ENCODE peak calls at places on chromosomes 5 and 9, in six cellular contexts. G is NT2/D1; R is fibroblast of the aortic adventitia; M is CD8-positive, alpha-beta memory T cell; S is thyroid gland; X is esophagus squamous epithelium. L is an unnamed sample.

GRCh38 chr5:78912085-78912771 is 72.9 kb downstream of the ARSB start:
- DNase-seq in S (no peak), M (no peak), R (peak), X (no peak), G (no peak), L (no peak)

GRCh38 chr9:137049544-137050449 is 3.8 kb upstream of the NPDC1 start:
- DNase-seq in S (peak), X (no peak), R (peak), G (no peak), M (peak), L (no peak)

GRCh38 chr9:137987244-137988030 is 109.9 kb downstream of the CACNA1B start:
- DNase-seq in G (no peak), S (no peak), R (no peak), M (no peak), X (no peak), L (no peak)

GRCh38 chr9:115882911-115883310 is 270.7 kb upstream of the PAPPA start:
- DNase-seq in M (no peak), X (no peak), G (no peak), R (peak), S (no peak), L (no peak)

GRCh38 chr5:69364414-69364813 is 4.9 kb downstream of the AK6 start:
- DNase-seq in S (no peak), X (no peak), M (no peak), G (no peak), R (peak), L (no peak)

GRCh38 chr5:74865293-74865798 is 841 bp downstream of the FAM169A start:
- DNase-seq in M (no peak), G (no peak), X (no peak), S (no peak), R (no peak), L (no peak)

GRCh38 chr5:15014809-15015208 is 143.2 kb upstream of the ANKH start:
- DNase-seq in X (no peak), S (no peak), M (no peak), R (peak), G (no peak), L (peak)

GRCh38 chr9:138060365-138060764 is 182.8 kb downstream of the CACNA1B start:
- DNase-seq in R (no peak), G (no peak), X (no peak), S (no peak), M (no peak), L (no peak)

GRCh38 chr9:96741771-96742170 is 36.1 kb downstream of the ZNF510 start:
- DNase-seq in G (no peak), M (no peak), X (no peak), R (no peak), S (no peak), L (no peak)

GRCh38 chr9:124015091-124015660 is 3.6 kb downstream of the LHX2 start:
- DNase-seq in G (no peak), R (no peak), S (no peak), X (no peak), M (no peak), L (no peak)

GRCh38 chr5:1390333-1390732 is 45.4 kb upstream of the CLPTM1L start:
- DNase-seq in R (no peak), S (no peak), X (no peak), G (no peak), M (peak), L (no peak)

GRCh38 chr5:107431536-107431935 is 239.2 kb downstream of the EFNA5 start:
- DNase-seq in M (no peak), G (no peak), R (no peak), S (no peak), X (no peak), L (no peak)

GRCh38 chr5:107426209-107426608 is 244.5 kb downstream of the EFNA5 start:
- DNase-seq in X (no peak), G (no peak), S (no peak), M (no peak), R (no peak), L (no peak)

GRCh38 chr5:107431998-107432397 is 238.7 kb downstream of the EFNA5 start:
- DNase-seq in M (no peak), S (no peak), G (peak), R (peak), X (no peak), L (peak)

GRCh38 chr5:107428303-107428761 is 242.4 kb downstream of the EFNA5 start:
- DNase-seq in G (no peak), S (no peak), R (peak), M (no peak), X (no peak), L (no peak)

DNA sequence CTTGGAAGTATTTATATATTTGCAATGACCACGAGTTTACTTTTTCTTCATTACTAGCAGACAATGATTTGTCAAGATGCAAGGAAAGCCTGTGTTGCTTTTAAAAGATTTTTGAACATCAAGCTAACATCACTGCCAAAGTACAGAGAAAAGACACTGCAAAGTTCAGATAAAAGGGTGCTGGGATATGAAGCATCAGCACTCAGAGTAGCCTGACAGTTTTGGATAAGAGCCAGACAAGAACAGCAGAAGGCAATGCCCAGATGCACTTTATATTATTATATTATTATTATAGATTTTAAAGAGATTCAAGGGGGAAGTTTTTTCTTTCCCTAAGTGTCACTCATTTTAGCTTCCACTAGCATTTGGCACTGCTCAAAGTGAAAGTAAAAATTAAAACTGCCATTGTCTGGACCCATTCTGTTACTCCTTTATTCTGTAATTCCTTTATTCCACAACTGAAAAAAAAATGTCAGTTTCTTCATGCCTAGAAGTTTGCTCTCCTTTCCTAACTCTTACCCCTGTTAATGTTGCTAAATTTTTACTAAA is 240.6 kb downstream of the EFNA5 start:
- DNase-seq in M (no peak), X (no peak), S (no peak), R (peak), G (no peak), L (no peak)
- H3K4me3 ChIP-seq in M (no peak), X (no peak), S (no peak), R (peak), G (no peak), L (no peak)

DNA sequence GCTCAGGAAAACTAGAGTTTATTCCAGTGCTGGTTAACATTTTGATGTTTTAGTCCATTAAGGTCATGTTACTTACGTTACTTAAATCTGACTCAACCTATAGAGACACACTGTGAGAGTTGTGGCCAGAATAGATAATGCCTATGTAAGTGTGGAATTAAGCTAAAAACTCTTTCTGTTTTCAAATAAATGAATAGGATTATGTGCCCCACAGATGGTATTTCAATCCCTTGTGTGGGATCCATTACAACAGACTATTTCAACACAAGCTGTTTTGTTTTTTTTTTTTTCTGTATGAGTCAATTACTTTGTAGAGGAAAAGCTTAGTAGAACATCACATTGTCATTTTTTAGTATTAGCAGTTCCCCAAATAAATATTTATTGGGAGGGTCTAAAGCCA is 68.2 kb downstream of the MEGF10 start:
- DNase-seq in R (peak), X (no peak), S (no peak), G (no peak), M (no peak), L (no peak)
- H3K4me3 ChIP-seq in R (no peak), X (no peak), S (no peak), G (no peak), M (no peak), L (no peak)

DNA sequence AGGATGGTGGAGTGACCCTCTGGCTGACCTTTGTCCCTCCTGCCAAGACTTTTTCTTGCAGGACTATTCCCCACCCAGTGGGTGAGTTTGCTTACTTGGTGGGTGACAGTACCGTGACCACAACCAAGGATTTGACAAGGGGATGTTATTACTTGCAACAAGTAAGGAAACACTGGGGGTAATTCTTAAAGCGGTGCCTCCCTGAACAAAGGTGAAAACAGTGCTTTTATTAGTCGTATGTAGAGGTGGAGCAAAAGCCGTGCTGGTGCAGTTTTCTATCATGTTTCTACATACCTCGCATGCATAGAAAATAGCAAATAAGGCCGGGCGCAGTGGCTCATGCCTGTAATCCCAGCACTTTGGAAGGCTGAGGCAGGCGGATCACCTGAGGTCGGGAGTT is 41.0 kb upstream of the KDM4C start:
- DNase-seq in X (no peak), G (no peak), M (no peak), S (no peak), R (no peak), L (no peak)
- H3K4me3 ChIP-seq in X (peak), G (no peak), M (peak), S (no peak), R (no peak), L (no peak)

GRCh38 chr5:169636477-169637084 is 494 bp upstream of the DOCK2 start:
- DNase-seq in M (no peak), X (no peak), G (no peak), S (no peak), R (no peak), L (no peak)
- H3K4me3 ChIP-seq in M (peak), X (peak), G (no peak), S (no peak), R (no peak), L (no peak)

DNA sequence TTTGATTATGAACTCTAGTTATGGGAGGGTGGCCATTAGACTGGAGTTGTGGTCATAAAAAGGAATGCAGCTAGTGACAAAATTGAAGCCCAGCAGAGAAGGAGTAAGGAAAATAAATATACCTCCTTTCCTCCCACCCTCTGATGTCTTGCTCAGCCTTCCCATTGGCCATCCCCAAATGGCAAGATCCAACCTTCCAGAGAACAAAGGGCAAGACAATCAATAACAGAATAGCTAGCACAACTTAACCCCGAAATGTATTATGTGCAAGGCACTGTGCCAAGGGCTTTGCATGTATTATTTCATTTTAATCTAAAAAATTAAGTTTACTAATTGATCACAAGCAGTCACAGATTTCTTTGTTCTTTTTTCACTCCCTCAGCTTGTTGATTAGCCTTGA is 3.6 kb downstream of the ITGA1 start:
- DNase-seq in M (no peak), R (no peak), X (no peak), G (no peak), S (no peak), L (no peak)
- H3K4me3 ChIP-seq in M (no peak), R (no peak), X (peak), G (no peak), S (no peak), L (no peak)

GRCh38 chr5:77210091-77211012 is at the start of gene PDE8B:
- DNase-seq in S (peak), X (no peak), G (no peak), R (no peak), M (no peak), L (no peak)

GRCh38 chr5:77211013-77211690 is 672 bp downstream of the PDE8B start:
- DNase-seq in S (peak), R (no peak), G (no peak), X (no peak), M (no peak), L (no peak)

GRCh38 chr5:77209495-77210090 is 887 bp upstream of the PDE8B start:
- DNase-seq in S (peak), G (no peak), X (no peak), R (no peak), M (no peak), L (no peak)

GRCh38 chr5:77213601-77214000 is 3.1 kb downstream of the PDE8B start:
- DNase-seq in X (no peak), R (no peak), S (no peak), G (no peak), M (no peak), L (no peak)

DNA sequence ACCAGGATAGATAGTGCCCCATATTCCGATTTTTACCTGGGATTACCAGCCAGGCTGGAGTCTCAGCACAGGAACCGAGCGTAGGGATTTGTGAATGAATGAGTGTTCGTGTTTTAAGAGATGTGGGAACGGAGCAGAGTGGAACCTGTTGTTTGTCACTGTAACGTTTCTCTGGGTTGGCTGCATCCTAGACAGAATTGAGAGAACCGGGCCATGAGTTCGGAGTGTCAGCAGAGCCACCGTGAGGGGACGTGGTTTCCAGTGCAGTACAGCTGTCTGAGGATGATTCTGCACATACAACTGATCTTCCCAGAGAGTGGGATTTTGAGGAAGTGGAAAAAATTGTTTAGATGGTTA is 1.2 kb downstream of the PDE8B start:
- DNase-seq in R (no peak), M (no peak), S (no peak), X (no peak), G (no peak), L (no peak)
- H3K4me3 ChIP-seq in R (no peak), M (no peak), S (peak), X (peak), G (peak), L (no peak)

GRCh38 chr5:139667730-139668063 is 19.5 kb downstream of the CXXC5 start:
- DNase-seq in R (no peak), X (no peak), G (no peak), M (no peak), S (no peak), L (no peak)
- H3K4me3 ChIP-seq in R (peak), X (peak), G (no peak), M (peak), S (no peak), L (peak)

DNA sequence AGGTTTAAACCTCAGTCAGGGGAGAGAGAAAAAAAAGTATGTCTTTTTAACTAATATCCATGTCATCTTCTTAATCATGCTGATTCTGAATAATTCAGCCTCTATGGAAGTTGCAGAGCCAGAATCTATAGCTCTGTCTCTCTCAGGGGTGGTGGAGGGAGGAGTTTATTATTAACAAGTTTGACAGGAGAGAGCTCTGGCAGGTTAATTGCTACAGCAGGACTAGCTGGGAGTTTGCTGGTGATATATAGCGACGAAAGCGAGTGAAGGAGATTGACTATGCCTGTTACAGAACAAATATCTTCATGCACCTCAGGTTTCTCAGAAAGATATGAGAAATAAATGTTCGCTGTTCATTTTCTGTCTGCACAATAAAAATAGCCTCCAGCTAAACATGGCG is 586.4 kb downstream of the TLE4 start:
- DNase-seq in S (no peak), R (no peak), X (no peak), M (no peak), G (no peak), L (no peak)
- H3K4me3 ChIP-seq in S (no peak), R (no peak), X (no peak), M (no peak), G (no peak), L (no peak)